ENCODE peak calls at places on chromosomes 5 and 9, in eight cellular contexts. X is nephron progenitor cell; M is thoracic aorta; R is MM.1S; T is CD8-positive, alpha-beta T cell; C is AG09309; O is cardiac fibroblast; E is HCT116. S is an unnamed sample.

GRCh38 chr9:136433849-136434579 is 5.6 kb downstream of the INPP5E start:
- DNase-seq in O (no peak), T (no peak), R (no peak), X (no peak), M (no peak), C (no peak), E (no peak), S (no peak)

GRCh38 chr9:129910628-129911567 is 75.6 kb downstream of the USP20 start:
- DNase-seq in E (peak; percentile 95), M (peak; percentile 27), R (no peak), O (peak; percentile 100), C (peak; percentile 100), X (no peak), T (no peak), S (no peak)

GRCh38 chr9:37386988-37387387 is 35.5 kb upstream of the GRHPR start:
- DNase-seq in M (no peak), R (no peak), C (no peak), X (no peak), T (no peak), E (no peak), O (no peak), S (no peak)

GRCh38 chr9:136532799-136533774 is 12.8 kb downstream of the NOTCH1 start:
- DNase-seq in O (no peak), E (no peak), X (no peak), R (no peak), C (no peak), M (no peak), T (peak; percentile 63), S (peak; percentile 68)

GRCh38 chr5:58366461-58366860 is 93.4 kb downstream of the PLK2 start:
- DNase-seq in C (peak; percentile 57), M (no peak), R (no peak), T (no peak), X (no peak), E (no peak), O (peak; percentile 14), S (no peak)

GRCh38 chr5:139660916-139661814 is 13.0 kb downstream of the CXXC5 start:
- DNase-seq in C (peak; percentile 75), M (peak; percentile 84), R (no peak), E (peak; percentile 63), X (peak; percentile 44), O (peak; percentile 91), T (no peak), S (peak; percentile 60)

GRCh38 chr5:179393078-179393477 is 47.8 kb upstream of the ADAMTS2 start:
- DNase-seq in X (no peak), C (peak; percentile 39), R (no peak), O (peak; percentile 80), E (peak; percentile 65), M (no peak), T (no peak), S (no peak)

GRCh38 chr5:75566710-75567309 is 44.4 kb upstream of the ANKDD1B start:
- DNase-seq in O (peak; percentile 94), C (peak; percentile 87), T (peak; percentile 5), M (no peak), E (peak; percentile 80), R (peak; percentile 11), X (no peak), S (peak; percentile 61)

GRCh38 chr9:104286792-104287191 is 192.7 kb downstream of the SMC2 start:
- DNase-seq in M (no peak), E (no peak), T (no peak), R (no peak), X (no peak), C (no peak), O (peak; percentile 6), S (no peak)

GRCh38 chr9:3224931-3225330 is 300.9 kb downstream of the RFX3 start:
- DNase-seq in X (no peak), R (no peak), C (no peak), O (peak; percentile 36), T (no peak), M (no peak), E (no peak), S (no peak)

GRCh38 chr9:71766663-71767062 is 1.6 kb downstream of the CEMIP2 start:
- DNase-seq in X (no peak), T (no peak), E (no peak), O (no peak), R (no peak), C (no peak), M (no peak), S (peak; percentile 17)

GRCh38 chr9:20662156-20662555 is 21.9 kb upstream of the FOCAD start:
- DNase-seq in O (no peak), T (no peak), R (no peak), C (no peak), X (no peak), M (no peak), E (no peak), S (no peak)

GRCh38 chr5:372911-373709 is 51.6 kb downstream of the AHRR start:
- DNase-seq in C (no peak), M (no peak), R (no peak), E (no peak), O (no peak), T (no peak), X (no peak), S (no peak)

GRCh38 chr5:151222054-151222768 is 1.7 kb downstream of the CCDC69 start:
- DNase-seq in O (no peak), E (no peak), M (no peak), R (no peak), T (no peak), X (no peak), C (no peak), S (no peak)

GRCh38 chr5:179730852-179731251 is 1.8 kb upstream of the MAML1 start:
- DNase-seq in C (no peak), M (no peak), R (peak; percentile 49), X (no peak), E (no peak), T (no peak), O (peak; percentile 32), S (no peak)

GRCh38 chr9:125986966-125987365 is 239.8 kb downstream of the PBX3 start:
- DNase-seq in R (no peak), X (no peak), T (no peak), M (no peak), E (no peak), O (no peak), C (no peak), S (no peak)

GRCh38 chr9:73919712-73920111 is 577.4 kb upstream of the RORB start:
- DNase-seq in O (no peak), R (no peak), T (no peak), M (no peak), X (no peak), C (no peak), E (no peak), S (no peak)

GRCh38 chr9:73911814-73912213 is 585.3 kb upstream of the RORB start:
- DNase-seq in O (no peak), E (no peak), X (no peak), M (no peak), T (no peak), C (no peak), R (no peak), S (no peak)

DNA sequence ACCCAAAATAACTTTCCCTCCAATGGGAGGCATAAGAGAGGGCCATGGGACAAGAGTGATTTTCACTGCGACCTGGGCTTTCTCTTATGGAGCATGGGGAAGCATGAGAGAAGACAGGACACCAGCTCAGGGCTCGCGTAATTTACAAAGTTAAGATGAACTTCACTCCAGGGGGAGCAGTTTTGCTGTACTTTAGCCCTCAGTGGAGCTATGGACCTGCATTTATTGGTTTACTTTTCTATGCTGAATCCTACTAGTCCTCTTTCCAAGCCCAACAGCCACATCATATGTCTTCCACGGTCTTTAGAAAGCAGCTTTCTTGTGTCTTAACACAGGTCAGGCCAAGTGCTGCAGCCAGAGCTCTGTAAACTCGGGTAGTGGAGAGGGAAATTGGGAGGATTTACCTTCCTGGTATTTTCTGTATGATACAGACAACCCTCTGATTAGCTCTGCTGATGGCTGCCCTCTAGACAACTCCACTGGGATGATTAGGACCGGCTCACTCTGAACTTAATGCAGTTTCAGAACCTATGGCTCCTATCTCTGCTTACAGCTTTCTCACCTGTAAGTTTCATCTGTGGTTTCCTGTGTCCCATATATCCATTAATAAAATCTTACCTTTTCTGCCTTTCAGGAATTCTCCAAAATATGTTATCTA is 581.0 kb upstream of the RORB start:
- DNase-seq in C (no peak), M (no peak), X (peak; percentile 10), O (peak; percentile 15), T (no peak), R (no peak), E (no peak), S (no peak)
- TF ChIP-seq CTCF in C (no peak), M (no peak), X (no peak), O (no peak), T (no peak), R (no peak), E (no peak), S (no peak)

DNA sequence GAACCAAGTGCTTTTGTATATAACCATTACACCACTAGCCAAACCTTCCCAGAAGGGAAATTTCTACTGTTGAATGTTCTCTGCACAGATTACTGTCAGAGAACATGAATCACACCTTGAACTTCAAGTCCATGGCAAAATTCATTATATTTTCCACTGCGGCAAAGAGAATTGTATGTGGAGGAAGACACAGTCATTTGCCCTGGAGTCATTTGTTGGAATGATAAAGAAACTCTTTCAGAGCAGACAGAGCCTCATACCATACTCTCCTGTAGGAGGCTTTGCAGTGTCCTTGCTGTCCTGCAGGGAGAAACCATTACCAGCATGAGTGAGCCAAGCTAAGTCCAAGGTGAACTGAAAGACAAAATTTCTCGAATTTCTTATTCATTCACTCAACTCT is 369.0 kb downstream of the ARHGEF28 start:
- DNase-seq in C (no peak), X (no peak), E (no peak), R (no peak), O (no peak), T (no peak), M (no peak), S (no peak)
- TF ChIP-seq CTCF in C (peak; percentile 12), X (no peak), E (no peak), R (no peak), O (no peak), T (no peak), M (no peak), S (no peak)

GRCh38 chr9:87950765-87951488 is 23.4 kb downstream of the CDK20 start:
- DNase-seq in M (no peak), E (peak; percentile 28), R (peak; percentile 79), C (no peak), T (no peak), O (peak; percentile 51), X (no peak), S (peak; percentile 43)
- TF ChIP-seq CTCF in M (no peak), E (peak; percentile 49), R (peak; percentile 76), C (peak; percentile 55), T (peak; percentile 30), O (peak; percentile 58), X (peak; percentile 59), S (peak; percentile 33)

GRCh38 chr9:134838651-134839431 is 41.8 kb upstream of the FCN2 start:
- DNase-seq in X (no peak), R (no peak), O (no peak), T (no peak), M (no peak), E (no peak), C (no peak), S (no peak)
- TF ChIP-seq CTCF in X (no peak), R (no peak), O (no peak), T (no peak), M (no peak), E (no peak), C (no peak), S (no peak)

GRCh38 chr5:173671121-173671949 is 54.9 kb upstream of the BOD1 start:
- DNase-seq in X (no peak), T (no peak), C (no peak), M (peak; percentile 54), R (no peak), E (no peak), O (peak; percentile 54), S (no peak)
- TF ChIP-seq CTCF in X (no peak), T (no peak), C (no peak), M (no peak), R (no peak), E (no peak), O (no peak), S (no peak)

GRCh38 chr9:114096041-114096511 is 3.0 kb downstream of the KIF12 start:
- DNase-seq in R (no peak), X (peak; percentile 43), O (no peak), M (no peak), T (no peak), C (no peak), E (no peak), S (no peak)
- TF ChIP-seq CTCF in R (no peak), X (peak; percentile 29), O (peak; percentile 9), M (no peak), T (no peak), C (no peak), E (peak; percentile 42), S (no peak)